ENCODE peak calls at places on chromosomes 2 and 18, in seven cellular contexts. V, I, E, D, X, O and K are unnamed samples.

GRCh38 chr2:64035067-64035942 is 16.1 kb upstream of the VPS54 start:
- DNase-seq in V (no peak), I (no peak), E (no peak), D (no peak), X (no peak), O (no peak), K (no peak)

GRCh38 chr2:219569041-219569440 is 2.3 kb downstream of the OBSL1 start:
- DNase-seq in V (no peak), I (no peak), E (no peak), D (no peak), X (no peak), O (no peak), K (no peak)

GRCh38 chr18:75208055-75208835 is 694 bp downstream of the PTGR3 start:
- DNase-seq in V (peak; percentile 72), I (peak; percentile 45), E (peak; percentile 58), D (peak; percentile 83), X (peak; percentile 24), O (peak; percentile 59), K (peak; percentile 45)

GRCh38 chr2:216648105-216648504 is 14.9 kb downstream of the IGFBP2 start:
- DNase-seq in V (no peak), I (no peak), E (no peak), D (no peak), X (no peak), O (no peak), K (no peak)

GRCh38 chr2:10305254-10305635 is 2.5 kb downstream of the HPCAL1 start:
- DNase-seq in V (no peak), I (no peak), E (no peak), D (no peak), X (no peak), O (no peak), K (no peak)

GRCh38 chr18:5884375-5884774 is 10.9 kb downstream of the TMEM200C start:
- DNase-seq in V (no peak), I (no peak), E (no peak), D (no peak), X (no peak), O (no peak), K (no peak)

GRCh38 chr2:85734942-85735608 is 18.7 kb upstream of the ATOH8 start:
- DNase-seq in V (no peak), I (no peak), E (no peak), D (no peak), X (no peak), O (no peak), K (no peak)

GRCh38 chr2:15072836-15073235 is 440.3 kb downstream of the LRATD1 start:
- DNase-seq in V (no peak), I (no peak), E (no peak), D (no peak), X (no peak), O (no peak), K (no peak)

GRCh38 chr2:20556756-20557155 is 94.1 kb downstream of the HS1BP3 start:
- DNase-seq in V (no peak), I (no peak), E (no peak), D (no peak), X (no peak), O (no peak), K (no peak)

GRCh38 chr2:241796209-241796608 is 12.8 kb upstream of the NEU4 start:
- DNase-seq in V (no peak), I (no peak), E (peak; percentile 11), D (no peak), X (no peak), O (no peak), K (peak; percentile 9)

GRCh38 chr2:180991361-180991760 is 11.0 kb downstream of the UBE2E3 start:
- DNase-seq in V (no peak), I (no peak), E (no peak), D (no peak), X (no peak), O (no peak), K (no peak)
- TF ChIP-seq CTCF in V (no peak), I (peak; percentile 24), E (peak; percentile 10), D (no peak), X (no peak), O (peak; percentile 20), K (no peak)

GRCh38 chr2:111897924-111898702 is at the start of gene MERTK:
- DNase-seq in V (peak; percentile 89), I (peak; percentile 81), E (peak; percentile 88), D (peak; percentile 83), X (no peak), O (peak; percentile 84), K (peak; percentile 80)
- TF ChIP-seq CTCF in V (peak; percentile 64), I (peak; percentile 66), E (peak; percentile 79), D (no peak), X (peak; percentile 18), O (peak; percentile 60), K (peak; percentile 53)

GRCh38 chr18:35917043-35917442 is 55.4 kb upstream of the RMP24 start:
- DNase-seq in V (no peak), I (no peak), E (no peak), D (no peak), X (no peak), O (no peak), K (no peak)
- TF ChIP-seq CTCF in V (no peak), I (no peak), E (no peak), D (no peak), X (no peak), O (no peak), K (no peak)

GRCh38 chr2:100887039-100887578 is 67.2 kb downstream of the NPAS2 start:
- DNase-seq in V (no peak), I (no peak), E (no peak), D (no peak), X (no peak), O (no peak), K (no peak)

GRCh38 chr2:100887713-100888112 is 67.8 kb downstream of the NPAS2 start:
- DNase-seq in V (no peak), I (no peak), E (no peak), D (no peak), X (no peak), O (no peak), K (no peak)

GRCh38 chr2:100891911-100892642 is 72.1 kb downstream of the NPAS2 start:
- DNase-seq in V (no peak), I (no peak), E (peak; percentile 39), D (no peak), X (no peak), O (no peak), K (no peak)

GRCh38 chr2:100888602-100889001 is 68.7 kb downstream of the NPAS2 start:
- DNase-seq in V (no peak), I (no peak), E (no peak), D (no peak), X (no peak), O (no peak), K (no peak)

GRCh38 chr2:100889286-100889685 is 69.3 kb downstream of the NPAS2 start:
- DNase-seq in V (no peak), I (no peak), E (no peak), D (no peak), X (no peak), O (no peak), K (no peak)
- TF ChIP-seq CTCF in V (no peak), I (no peak), E (no peak), D (no peak), X (no peak), O (no peak), K (no peak)

DNA sequence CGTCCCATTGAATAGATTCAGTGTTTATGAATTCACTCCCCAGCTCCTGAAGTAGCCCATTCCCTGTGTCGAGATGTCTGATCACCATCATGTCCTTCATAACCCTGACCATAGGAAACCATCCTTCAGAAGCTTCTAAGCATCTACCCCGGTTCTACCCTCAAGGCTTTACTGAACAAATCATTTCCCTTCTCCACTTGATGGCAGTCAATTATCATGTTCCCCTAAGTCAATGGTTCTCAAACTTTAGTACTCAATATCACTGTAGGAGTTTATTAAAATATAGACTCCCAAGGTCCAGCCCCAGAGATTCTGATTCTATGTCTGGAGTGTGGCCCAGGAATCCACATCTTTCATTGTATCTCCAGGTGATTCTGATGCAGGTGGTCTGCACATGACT is 228.4 kb upstream of the SP5 start:
- DNase-seq in V (no peak), I (no peak), E (no peak), D (no peak), X (no peak), O (no peak), K (no peak)
- TF ChIP-seq CTCF in V (no peak), I (no peak), E (peak; percentile 53), D (no peak), X (no peak), O (peak; percentile 17), K (no peak)

GRCh38 chr2:74573747-74574562 is 19.4 kb downstream of the DOK1 start:
- DNase-seq in V (no peak), I (no peak), E (no peak), D (no peak), X (no peak), O (no peak), K (peak; percentile 40)

GRCh38 chr2:74575320-74575719 is 20.8 kb downstream of the DOK1 start:
- DNase-seq in V (no peak), I (no peak), E (no peak), D (no peak), X (no peak), O (no peak), K (no peak)

GRCh38 chr2:74569686-74570085 is 15.2 kb downstream of the DOK1 start:
- DNase-seq in V (no peak), I (no peak), E (no peak), D (no peak), X (no peak), O (no peak), K (no peak)

GRCh38 chr2:74571058-74571457 is 16.5 kb downstream of the DOK1 start:
- DNase-seq in V (no peak), I (no peak), E (no peak), D (no peak), X (no peak), O (peak; percentile 73), K (peak; percentile 70)

DNA sequence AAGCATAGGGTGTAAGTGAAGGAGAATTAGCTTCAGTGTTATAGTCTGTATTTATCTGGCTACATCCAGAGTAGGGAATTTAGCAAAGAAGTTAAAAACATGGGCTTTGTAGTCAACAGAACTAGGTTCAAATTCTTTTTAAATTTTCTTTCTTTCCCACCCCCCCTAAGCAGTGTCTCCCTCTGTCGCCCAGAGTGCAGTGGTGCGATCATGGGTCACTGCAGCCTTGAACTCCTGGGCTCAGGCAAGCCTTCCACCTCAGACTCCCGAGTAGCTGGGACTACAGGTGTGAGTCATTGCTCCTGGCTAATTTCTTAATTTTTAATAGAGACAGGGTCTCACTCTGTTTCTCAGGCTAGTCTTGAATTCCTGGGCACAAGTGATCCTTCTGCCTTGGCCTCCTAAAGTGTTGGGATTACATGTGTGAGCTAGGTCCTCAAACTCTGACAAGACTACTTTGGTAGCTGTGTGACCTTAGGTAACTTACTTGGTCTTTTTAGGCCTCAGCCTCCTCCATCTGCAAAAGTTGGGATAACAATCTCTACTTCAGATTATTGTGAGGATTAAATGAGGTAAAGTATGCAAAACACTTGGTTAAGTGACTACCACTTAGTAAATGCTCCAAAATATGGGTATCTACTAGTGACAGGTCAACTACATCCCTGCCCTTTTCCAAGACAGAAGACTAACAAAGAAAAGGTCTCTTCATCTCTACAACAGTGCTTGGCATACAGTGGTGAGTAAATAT is 17.8 kb downstream of the DOK1 start:
- DNase-seq in V (no peak), I (no peak), E (no peak), D (no peak), X (no peak), O (no peak), K (no peak)
- TF ChIP-seq CTCF in V (peak; percentile 8), I (peak; percentile 14), E (no peak), D (no peak), X (no peak), O (peak; percentile 58), K (peak; percentile 35)

GRCh38 chr2:183610724-183611123 is 486.5 kb downstream of the NUP35 start:
- DNase-seq in V (no peak), I (no peak), E (no peak), D (no peak), X (no peak), O (no peak), K (no peak)
- TF ChIP-seq CTCF in V (no peak), I (peak; percentile 38), E (no peak), D (no peak), X (no peak), O (no peak), K (no peak)